ENCODE peak calls at places on chromosomes 3 and 15, in five cellular contexts. S is A549; E is sigmoid colon; P is CD8-positive, alpha-beta T cell; V is right lobe of liver. Z is an unnamed sample.

GRCh38 chr15:82540984-82541431 is 751 bp upstream of the RPS17 start:
- DNase-seq in V (no peak), P (no peak), E (no peak), S (no peak), Z (no peak)

GRCh38 chr3:119145500-119146167 is at the start of gene TEX55:
- DNase-seq in E (no peak), V (no peak), P (no peak), S (peak), Z (no peak)

GRCh38 chr15:27454281-27455060 is 483.5 kb downstream of the GABRG3 start:
- DNase-seq in S (peak), E (no peak), V (no peak), P (no peak), Z (no peak)

GRCh38 chr3:99895706-99896441 is 78.2 kb downstream of the CMSS1 start:
- DNase-seq in S (peak), E (no peak), V (no peak), P (no peak), Z (no peak)

GRCh38 chr3:103203431-103203830 is 768.6 kb downstream of the ZPLD1 start:
- DNase-seq in P (no peak), E (no peak), S (no peak), V (no peak), Z (no peak)

GRCh38 chr3:111238896-111239295 is 167.3 kb downstream of the NECTIN3 start:
- DNase-seq in P (no peak), E (no peak), V (no peak), S (no peak), Z (no peak)

GRCh38 chr3:33993631-33994030 is 195.2 kb downstream of the PDCD6IP start:
- DNase-seq in E (no peak), P (no peak), V (no peak), S (no peak), Z (no peak)

GRCh38 chr15:99536422-99537033 is 29.3 kb upstream of the MEF2A start:
- DNase-seq in E (peak), V (no peak), S (no peak), P (no peak), Z (no peak)

GRCh38 chr3:30643763-30644462 is 37.5 kb downstream of the TGFBR2 start:
- DNase-seq in V (no peak), E (no peak), S (no peak), P (peak), Z (no peak)

DNA sequence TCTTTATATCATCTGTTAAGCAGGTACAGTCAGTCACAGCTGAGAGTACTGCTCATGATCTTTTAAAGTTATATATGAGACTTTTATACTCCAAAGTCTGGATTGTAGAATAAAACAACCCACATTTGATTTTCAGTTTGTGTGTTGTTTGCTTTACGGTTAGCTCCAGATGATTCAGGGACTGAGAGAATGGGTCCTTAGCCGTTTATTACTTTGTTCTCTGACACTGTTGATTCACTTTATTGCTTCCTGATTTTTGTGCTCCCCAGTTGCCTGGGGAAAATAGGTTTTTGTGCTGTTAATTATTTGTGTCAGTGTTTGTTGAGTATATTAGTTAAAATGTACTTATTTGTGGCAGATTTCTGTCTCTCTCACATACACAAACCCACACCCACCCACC is 8.6 kb upstream of the EBLN2 start:
- DNase-seq in S (no peak), P (no peak), V (no peak), E (no peak), Z (no peak)
- TF ChIP-seq CTCF in S (no peak), P (no peak), V (no peak), E (no peak), Z (no peak)

DNA sequence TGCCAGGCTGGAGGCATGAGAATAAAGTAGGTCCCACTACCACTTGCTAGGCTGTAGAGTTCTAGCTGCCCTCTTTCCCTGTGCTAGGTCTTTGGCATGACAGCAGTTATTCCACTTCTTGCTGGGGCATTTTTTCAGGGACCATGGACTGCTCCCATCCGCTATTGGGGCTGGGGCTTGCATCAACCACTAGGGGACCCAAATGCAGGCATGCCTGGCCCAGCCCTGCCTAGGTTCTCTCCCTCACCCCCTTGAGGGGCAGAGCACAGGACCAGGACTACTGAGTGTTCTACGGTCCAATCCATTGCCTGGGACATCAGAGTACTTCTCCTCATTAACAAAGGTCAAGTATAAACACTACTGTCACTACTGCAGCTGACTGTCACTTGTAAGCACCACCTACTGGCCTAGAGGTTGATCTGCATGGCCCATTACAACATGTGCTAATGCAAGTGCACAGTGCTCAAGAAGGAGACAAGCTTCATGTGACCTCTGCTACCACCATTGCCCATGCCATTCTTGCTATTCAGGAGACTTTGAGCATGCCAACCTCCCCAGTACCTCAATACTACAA is 270.5 kb downstream of the MBNL1 start:
- DNase-seq in P (no peak), S (peak), V (no peak), E (no peak), Z (no peak)
- TF ChIP-seq CTCF in P (no peak), S (no peak), V (no peak), E (no peak), Z (no peak)

GRCh38 chr15:71386448-71387236 is 271.4 kb downstream of the THSD4 start:
- DNase-seq in E (no peak), V (no peak), P (no peak), S (peak), Z (no peak)
- TF ChIP-seq CTCF in E (no peak), V (peak), P (peak), S (peak), Z (no peak)

GRCh38 chr15:80747317-80748053 is 31.7 kb upstream of the CEMIP start:
- DNase-seq in P (no peak), E (no peak), S (no peak), V (no peak), Z (no peak)
- TF ChIP-seq CTCF in P (no peak), E (no peak), S (no peak), V (no peak), Z (no peak)

DNA sequence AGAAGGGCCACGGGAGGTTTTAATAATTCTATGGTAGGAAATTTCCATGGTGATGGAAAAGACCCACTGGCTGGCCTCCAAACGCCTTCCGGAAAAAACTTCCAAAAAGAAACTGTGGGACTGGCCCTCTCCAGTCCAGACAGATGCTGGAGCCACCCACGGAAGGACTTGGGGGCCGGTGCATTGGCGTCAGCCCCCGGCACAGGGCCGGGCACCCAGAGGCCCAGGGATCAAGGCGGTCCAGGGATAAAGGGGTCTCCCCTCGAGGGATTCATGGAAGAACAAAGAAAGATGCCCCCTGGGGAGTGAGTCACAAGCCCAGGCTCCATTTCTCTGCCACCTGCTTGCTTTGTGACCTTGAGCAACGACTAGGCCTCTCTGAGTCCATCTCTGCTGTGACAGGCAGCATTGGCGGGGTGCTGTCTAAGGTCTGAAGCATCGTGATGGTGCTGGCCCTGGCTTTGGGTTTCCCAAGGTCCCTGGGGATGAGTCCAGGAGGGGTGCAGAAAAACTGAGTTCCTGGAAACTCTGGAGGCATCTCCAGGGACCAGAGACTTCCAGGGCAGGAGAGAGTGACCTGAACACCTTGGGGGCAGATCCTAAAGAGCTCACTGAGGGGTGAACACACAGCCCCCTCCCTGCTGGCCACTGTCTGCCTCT is 21.6 kb downstream of the ATP2B2 start:
- DNase-seq in S (no peak), E (no peak), V (no peak), P (no peak), Z (no peak)
- TF ChIP-seq CTCF in S (no peak), E (no peak), V (no peak), P (no peak), Z (no peak)

GRCh38 chr3:195549001-195549400 is 5.9 kb upstream of the PPP1R2 start:
- DNase-seq in S (no peak), P (no peak), E (no peak), V (no peak), Z (no peak)
- TF ChIP-seq CTCF in S (no peak), P (no peak), E (no peak), V (no peak), Z (no peak)

GRCh38 chr15:57548325-57548724 is 43.4 kb upstream of the MYZAP start:
- DNase-seq in E (no peak), P (no peak), V (no peak), S (no peak), Z (no peak)

GRCh38 chr15:57544840-57545239 is 46.9 kb upstream of the MYZAP start:
- DNase-seq in S (no peak), E (no peak), V (no peak), P (no peak), Z (no peak)

GRCh38 chr15:57548835-57549234 is 42.9 kb upstream of the MYZAP start:
- DNase-seq in E (no peak), S (no peak), P (no peak), V (no peak), Z (no peak)

GRCh38 chr15:57547243-57547755 is 44.4 kb upstream of the MYZAP start:
- DNase-seq in P (no peak), V (no peak), S (no peak), E (no peak), Z (no peak)

DNA sequence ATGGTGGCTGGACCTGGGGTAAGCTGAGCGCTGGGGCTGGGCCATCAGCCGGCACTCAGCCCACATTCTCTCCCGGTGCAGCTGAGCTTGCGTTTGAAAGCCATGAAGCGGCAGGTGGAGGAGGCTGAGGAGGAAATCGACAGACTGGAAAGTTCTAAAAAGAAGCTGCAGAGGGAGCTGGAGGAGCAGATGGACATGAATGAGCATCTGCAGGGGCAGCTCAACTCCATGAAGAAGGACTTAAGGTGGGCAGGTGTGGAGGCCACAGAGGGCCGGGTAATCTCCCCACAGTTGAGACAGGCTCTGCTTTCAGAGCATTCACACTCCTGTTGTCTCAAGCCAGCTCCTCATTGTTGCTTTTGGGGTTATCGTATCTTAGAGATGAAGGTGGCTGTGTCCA is 45.7 kb upstream of the MYZAP start:
- DNase-seq in S (no peak), V (no peak), E (no peak), P (no peak), Z (no peak)
- TF ChIP-seq CTCF in S (no peak), V (no peak), E (no peak), P (no peak), Z (no peak)

GRCh38 chr3:25831578-25831977 is 41.7 kb downstream of the OXSM start:
- DNase-seq in E (no peak), S (peak), V (no peak), P (no peak), Z (no peak)
- TF ChIP-seq CTCF in E (peak), S (peak), V (no peak), P (no peak), Z (no peak)

GRCh38 chr15:73246898-73247297 is 121.9 kb downstream of the HCN4 start:
- DNase-seq in E (no peak), S (no peak), V (no peak), P (no peak), Z (no peak)

GRCh38 chr15:73246411-73246810 is 122.3 kb downstream of the HCN4 start:
- DNase-seq in E (no peak), S (no peak), P (no peak), V (no peak), Z (no peak)

GRCh38 chr15:73239564-73240208 is 129.1 kb downstream of the HCN4 start:
- DNase-seq in S (peak), E (no peak), V (no peak), P (no peak), Z (no peak)

GRCh38 chr15:73240864-73241499 is 127.8 kb downstream of the HCN4 start:
- DNase-seq in E (no peak), P (peak), V (peak), S (peak), Z (peak)

DNA sequence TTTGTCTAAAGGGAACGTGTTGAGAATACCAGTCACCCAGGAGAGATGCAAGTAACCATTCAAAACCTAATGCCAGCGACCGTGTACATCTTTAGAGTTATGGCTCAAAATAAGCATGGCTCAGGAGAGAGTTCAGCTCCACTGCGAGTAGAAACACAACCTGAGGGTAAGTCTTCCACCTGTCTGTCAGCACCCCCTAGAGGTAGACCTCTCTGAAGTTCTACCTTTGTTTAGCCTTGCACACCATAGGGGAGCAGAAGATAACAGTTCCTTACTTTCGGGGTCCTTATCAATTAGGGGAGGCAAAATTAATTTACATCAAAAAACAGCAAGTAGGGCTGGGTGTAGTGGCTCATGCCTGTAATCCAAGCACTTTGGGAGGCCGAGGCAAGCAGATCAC is 124.4 kb downstream of the HCN4 start:
- DNase-seq in S (peak), V (no peak), P (no peak), E (no peak), Z (no peak)
- TF ChIP-seq CTCF in S (peak), V (peak), P (no peak), E (no peak), Z (no peak)